ENCODE peak calls at places on chromosomes 4 and X, in six cellular contexts. J, O, P, K, B and M are unnamed samples.

GRCh38 chr4:62543002-62543401 is 1342.9 kb downstream of the ADGRL3 start:
- DNase-seq in J (no peak), B (no peak), P (no peak), O (no peak), K (no peak), M (no peak)

GRCh38 chr4:109303141-109303499 is 662 bp upstream of the COL25A1 start:
- DNase-seq in B (no peak), O (no peak), P (no peak), K (no peak), J (no peak), M (no peak)

GRCh38 chr4:23130845-23131244 is 438.1 kb downstream of the GBA3 start:
- DNase-seq in P (no peak), O (no peak), J (no peak), K (no peak), B (no peak), M (no peak)

GRCh38 chrX:77160301-77160700 is 286.9 kb upstream of the FGF16 start:
- DNase-seq in J (no peak), K (no peak), O (peak; percentile 8), P (no peak), B (peak; percentile 2), M (no peak)

GRCh38 chrX:2875798-2876399 is 47.2 kb downstream of the GYG2 start:
- DNase-seq in J (no peak), P (no peak), K (peak; percentile 10), O (no peak), B (no peak), M (no peak)

GRCh38 chrX:120457766-120458180 is 11.3 kb downstream of the LAMP2 start:
- DNase-seq in P (no peak), K (no peak), B (no peak), O (no peak), J (no peak), M (no peak)

GRCh38 chr4:67565284-67565683 is 6.8 kb downstream of the STAP1 start:
- DNase-seq in P (no peak), J (no peak), K (no peak), B (no peak), O (no peak), M (no peak)

GRCh38 chrX:108306086-108306485 is 132.1 kb downstream of the COL4A6 start:
- DNase-seq in O (no peak), K (no peak), B (no peak), P (no peak), J (no peak), M (no peak)

GRCh38 chrX:16061296-16061695 is 62.1 kb upstream of the GRPR start:
- DNase-seq in K (no peak), O (no peak), J (no peak), B (no peak), P (no peak), M (no peak)

GRCh38 chrX:48958635-48959094 is 1.3 kb upstream of the OTUD5 start:
- DNase-seq in O (no peak), K (peak; percentile 53), J (peak; percentile 76), B (no peak), P (peak; percentile 27), M (peak; percentile 80)